ENCODE peak calls at places on chromosome 12, in nine cellular contexts. L, V, N, T, W, C, R, S and U are unnamed samples.

GRCh38 chr12:105393586-105393985 is 63.1 kb downstream of the C12orf75 start:
- DNase-seq in N (no peak), L (no peak), C (no peak), R (no peak), T (no peak), V (no peak), W (no peak), S (no peak), U (no peak)

GRCh38 chr12:8970432-8970831 is 18.9 kb upstream of the KLRG1 start:
- DNase-seq in L (no peak), W (no peak), C (no peak), N (no peak), V (no peak), T (no peak), R (no peak), S (no peak), U (no peak)

GRCh38 chr12:13887774-13888388 is 93.5 kb downstream of the GRIN2B start:
- DNase-seq in L (no peak), V (no peak), N (no peak), C (no peak), R (no peak), T (no peak), S (no peak), W (no peak), U (no peak)

GRCh38 chr12:93167331-93167730 is 210.4 kb upstream of the NUDT4 start:
- DNase-seq in T (no peak), R (no peak), L (no peak), W (no peak), N (no peak), S (no peak), C (no peak), V (no peak), U (no peak)

GRCh38 chr12:97602315-97602714 is 139.7 kb downstream of the RMST start:
- DNase-seq in T (no peak), N (no peak), R (no peak), W (no peak), V (no peak), C (no peak), L (no peak), S (no peak), U (no peak)

GRCh38 chr12:2358986-2359658 is 306.3 kb downstream of the CACNA1C start:
- DNase-seq in L (no peak), V (no peak), N (no peak), S (no peak), R (peak; percentile 41), T (no peak), C (no peak), W (no peak), U (no peak)

GRCh38 chr12:4287325-4288290 is 14.0 kb downstream of the CCND2 start:
- DNase-seq in L (no peak), R (no peak), S (peak; percentile 67), C (no peak), W (no peak), T (no peak), N (no peak), V (no peak), U (no peak)

GRCh38 chr12:49548822-49549648 is 10.2 kb downstream of the KCNH3 start:
- DNase-seq in C (no peak), T (no peak), N (no peak), R (no peak), L (peak; percentile 67), S (no peak), V (no peak), W (peak; percentile 85), U (peak; percentile 74)

GRCh38 chr12:68469136-68469535 is 137.0 kb upstream of the MDM1 start:
- DNase-seq in W (no peak), T (no peak), C (no peak), S (no peak), N (no peak), R (no peak), V (no peak), L (no peak), U (no peak)

GRCh38 chr12:124386661-124387509 is 92.0 kb downstream of the RFLNA start:
- DNase-seq in T (no peak), R (no peak), L (peak; percentile 77), S (no peak), N (no peak), W (no peak), V (no peak), C (no peak), U (peak; percentile 40)

GRCh38 chr12:57888407-57889157 is 42.1 kb upstream of the CTDSP2 start:
- DNase-seq in N (peak; percentile 40), C (no peak), V (no peak), W (no peak), S (peak; percentile 99), L (peak; percentile 56), R (no peak), T (no peak), U (no peak)

GRCh38 chr12:57885207-57885606 is 38.7 kb upstream of the CTDSP2 start:
- DNase-seq in C (no peak), W (no peak), N (no peak), S (no peak), L (no peak), V (no peak), R (no peak), T (no peak), U (no peak)

GRCh38 chr12:57889541-57889989 is 43.0 kb upstream of the CTDSP2 start:
- DNase-seq in W (peak; percentile 78), C (no peak), R (peak; percentile 93), S (peak; percentile 66), L (peak; percentile 84), N (peak; percentile 92), V (peak; percentile 92), T (peak; percentile 70), U (no peak)

GRCh38 chr12:57886590-57887363 is 40.2 kb upstream of the CTDSP2 start:
- DNase-seq in W (no peak), C (no peak), T (no peak), L (no peak), N (no peak), V (no peak), R (no peak), S (no peak), U (no peak)

GRCh38 chr12:57887631-57888406 is 41.3 kb upstream of the CTDSP2 start:
- DNase-seq in V (no peak), S (peak; percentile 53), R (peak; percentile 90), C (no peak), T (no peak), L (no peak), W (no peak), N (no peak), U (no peak)
- TF ChIP-seq CTCF in V (no peak), S (no peak), R (no peak), C (no peak), T (no peak), L (no peak), W (no peak), N (no peak), U (no peak)

DNA sequence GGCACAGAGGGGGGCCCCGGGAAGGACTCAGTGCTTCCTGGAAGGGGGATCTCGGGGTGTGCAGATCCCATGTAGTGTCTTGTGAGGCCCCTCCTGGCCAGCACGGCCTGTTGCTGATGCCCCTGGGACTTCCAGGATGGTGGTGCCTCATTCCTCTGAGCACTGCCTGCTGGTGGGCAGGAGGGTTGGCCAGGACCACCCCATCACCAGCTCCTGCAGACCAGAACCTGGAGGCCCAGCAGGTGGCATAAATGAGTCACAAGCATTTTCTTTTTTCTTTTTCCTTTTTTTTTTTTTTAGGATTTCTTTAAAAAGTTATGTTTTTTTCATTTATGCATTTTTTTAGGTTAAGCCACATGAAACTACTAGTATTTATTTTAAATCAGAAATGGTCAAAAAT is 8.0 kb downstream of the MMP17 start:
- DNase-seq in S (no peak), C (no peak), R (no peak), L (no peak), W (no peak), V (no peak), N (no peak), T (no peak), U (no peak)
- TF ChIP-seq CTCF in S (peak; percentile 35), C (peak; percentile 44), R (no peak), L (no peak), W (no peak), V (peak; percentile 33), N (peak; percentile 16), T (peak; percentile 54), U (peak; percentile 16)

DNA sequence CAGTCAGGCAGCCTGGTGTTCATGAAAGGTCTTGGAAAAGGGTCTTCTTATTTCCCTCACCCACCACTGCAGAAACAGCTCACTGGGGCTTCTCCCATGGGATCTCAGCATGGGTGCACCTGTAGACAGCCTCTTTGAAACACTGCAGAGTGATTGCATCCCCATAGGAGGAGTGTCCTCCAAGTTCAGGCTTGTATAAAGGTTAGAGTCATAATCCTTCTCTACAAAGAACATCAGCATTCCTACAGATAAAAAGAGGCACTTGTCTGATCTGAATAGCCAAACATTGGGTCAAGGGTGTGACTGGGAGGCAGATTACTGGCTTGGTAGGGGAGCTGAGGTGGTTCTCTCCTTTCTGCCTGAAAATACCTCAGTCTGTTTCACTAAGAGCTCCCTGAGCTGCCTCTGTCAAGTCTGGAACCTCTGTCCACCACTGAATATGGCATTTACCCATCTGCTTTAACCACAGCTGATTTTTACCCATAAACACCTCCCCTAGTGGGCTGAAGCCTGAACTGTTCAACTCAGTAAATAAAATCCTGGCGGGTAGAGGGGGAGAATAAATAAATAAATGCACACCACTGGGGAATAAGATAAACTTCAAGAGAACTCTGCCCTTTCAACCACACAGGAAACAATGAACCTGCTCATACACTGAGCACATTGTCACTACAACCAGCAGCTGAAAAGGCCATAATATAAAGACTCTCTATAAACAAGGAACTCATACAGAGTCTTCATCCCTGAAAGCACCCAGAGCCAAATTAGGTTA is 120.7 kb upstream of the SCAF11 start:
- DNase-seq in L (no peak), T (no peak), R (no peak), C (no peak), S (peak; percentile 73), N (no peak), W (no peak), V (no peak), U (no peak)
- TF ChIP-seq CTCF in L (no peak), T (peak; percentile 37), R (no peak), C (peak; percentile 29), S (peak; percentile 34), N (no peak), W (no peak), V (no peak), U (no peak)

DNA sequence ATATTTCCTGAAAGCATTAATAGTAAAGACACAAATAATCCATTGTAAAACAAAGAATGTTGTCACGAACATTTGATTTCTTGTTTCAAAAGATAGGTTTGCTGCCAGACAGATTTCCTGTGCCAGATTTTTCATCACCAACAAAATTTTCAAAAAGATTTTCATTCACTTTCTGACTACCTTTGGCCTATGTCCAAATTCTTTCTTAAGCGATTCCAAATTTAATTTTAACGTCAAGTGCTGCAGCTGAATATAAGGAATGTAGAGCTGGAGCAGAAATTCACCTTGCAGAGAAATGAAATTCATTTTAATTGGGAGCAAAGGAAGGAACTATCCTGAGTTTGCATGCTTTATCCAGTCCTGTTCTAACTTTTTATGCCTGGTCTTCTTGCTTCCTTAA is 277.4 kb downstream of the CCER1 start:
- DNase-seq in W (no peak), L (no peak), N (no peak), R (no peak), C (no peak), V (no peak), S (no peak), T (no peak), U (no peak)
- TF ChIP-seq CTCF in W (no peak), L (no peak), N (no peak), R (no peak), C (no peak), V (no peak), S (no peak), T (no peak), U (no peak)

GRCh38 chr12:106790020-106790419 is 15.5 kb downstream of the RIC8B start:
- DNase-seq in N (no peak), C (no peak), T (no peak), L (no peak), S (no peak), V (no peak), R (no peak), W (no peak), U (no peak)
- TF ChIP-seq CTCF in N (no peak), C (peak; percentile 30), T (peak; percentile 10), L (no peak), S (peak; percentile 31), V (no peak), R (no peak), W (no peak), U (no peak)